ENCODE peak calls at places on chromosomes 16 and 17, in eight cellular contexts. J is ascending aorta, X is gastrocnemius medialis, T is psoas muscle, Q is heart right ventricle, O is upper lobe of right lung, L is cardiac muscle cell, U is suprapubic skin. H is an unnamed sample.
A peak's percentile ranks its signal among the peaks of the same experiment; 100 is the strongest.

GRCh38 chr16:46638947-46639925 is 18.1 kb upstream of the SHCBP1 start:
- DNase-seq in X (no peak), U (no peak), T (no peak), O (no peak), J (no peak), L (no peak), Q (no peak), H (no peak)

GRCh38 chr17:15966879-15967248 is 21.9 kb downstream of the ADORA2B start:
- DNase-seq in L (peak; percentile 10), J (no peak), U (peak; percentile 50), O (peak; percentile 82), Q (no peak), X (no peak), T (no peak), H (no peak)

GRCh38 chr16:4067262-4068001 is 48.8 kb downstream of the ADCY9 start:
- DNase-seq in O (no peak), Q (no peak), L (no peak), X (no peak), U (no peak), J (peak; percentile 35), T (no peak), H (no peak)

GRCh38 chr16:21244798-21245197 is 11.3 kb downstream of the ANKS4B start:
- DNase-seq in X (no peak), O (no peak), T (no peak), U (no peak), J (no peak), L (no peak), Q (no peak), H (no peak)

GRCh38 chr16:56614549-56614991 is 6.2 kb downstream of the MT2A start:
- DNase-seq in Q (no peak), T (no peak), O (no peak), U (no peak), J (no peak), L (no peak), X (no peak), H (no peak)

GRCh38 chr17:59621771-59622170 is 2.1 kb downstream of the CLTC start:
- DNase-seq in O (no peak), U (no peak), X (no peak), J (no peak), Q (no peak), L (no peak), T (no peak), H (no peak)

GRCh38 chr17:66964930-66965800 is 658 bp downstream of the CACNG4 start:
- DNase-seq in L (peak; percentile 47), U (no peak), X (no peak), T (no peak), Q (no peak), J (no peak), O (no peak), H (no peak)

GRCh38 chr16:72198641-72199250 is 26.8 kb upstream of the PMFBP1 start:
- DNase-seq in U (no peak), L (peak; percentile 40), O (no peak), X (no peak), J (no peak), T (no peak), Q (no peak), H (no peak)

GRCh38 chr16:69796285-69797118 is 34.4 kb downstream of the WWP2 start:
- DNase-seq in O (peak; percentile 36), U (no peak), X (peak; percentile 13), J (no peak), Q (no peak), L (peak; percentile 78), T (no peak), H (peak; percentile 24)

GRCh38 chr17:49180998-49181635 is 29.3 kb downstream of the GNGT2 start:
- DNase-seq in L (no peak), T (no peak), X (no peak), Q (no peak), J (no peak), U (no peak), O (no peak), H (no peak)

GRCh38 chr17:36529121-36529520 is 5.5 kb downstream of the MYO19 start:
- DNase-seq in L (no peak), J (no peak), Q (no peak), X (no peak), U (peak; percentile 6), O (no peak), T (no peak), H (no peak)

GRCh38 chr17:67316776-67317175 is 49.6 kb downstream of the PSMD12 start:
- DNase-seq in T (no peak), J (no peak), L (no peak), O (no peak), X (no peak), U (no peak), Q (no peak), H (no peak)

GRCh38 chr17:43399839-43400328 is 1.1 kb downstream of the ARL4D start:
- DNase-seq in X (no peak), L (no peak), T (no peak), Q (no peak), O (no peak), U (no peak), J (peak; percentile 65), H (no peak)

GRCh38 chr16:85657267-85657650 is 31.5 kb downstream of the GINS2 start:
- DNase-seq in O (no peak), L (no peak), U (no peak), X (no peak), Q (no peak), J (no peak), T (no peak), H (no peak)

GRCh38 chr17:50163846-50164696 is 1.7 kb upstream of the SGCA start:
- DNase-seq in O (peak; percentile 64), J (no peak), T (peak; percentile 60), X (peak; percentile 60), Q (peak; percentile 65), L (peak; percentile 58), U (no peak), H (no peak)

GRCh38 chr17:10196936-10197335 is 1.5 kb downstream of the GAS7 start:
- DNase-seq in X (no peak), L (no peak), T (no peak), O (no peak), J (no peak), U (no peak), Q (no peak), H (no peak)

GRCh38 chr17:10196384-10196783 is 2.0 kb downstream of the GAS7 start:
- DNase-seq in X (no peak), Q (no peak), U (peak; percentile 66), L (no peak), O (no peak), J (no peak), T (no peak), H (no peak)

GRCh38 chr17:10197362-10197720 is 1.1 kb downstream of the GAS7 start:
- DNase-seq in X (no peak), O (peak; percentile 55), L (peak; percentile 70), J (no peak), T (peak; percentile 21), Q (peak; percentile 36), U (peak; percentile 69), H (no peak)

GRCh38 chr17:10198509-10199249 is at the start of gene GAS7:
- DNase-seq in U (peak; percentile 88), Q (peak; percentile 74), L (peak; percentile 87), O (peak; percentile 84), T (peak; percentile 81), J (no peak), X (peak; percentile 29), H (peak; percentile 32)

GRCh38 chr17:10197721-10198508 is 491 bp downstream of the GAS7 start:
- DNase-seq in Q (peak; percentile 30), U (peak; percentile 68), J (no peak), O (peak; percentile 70), T (peak; percentile 19), L (peak; percentile 55), X (no peak), H (no peak)
- H3K4me3 ChIP-seq in Q (peak overlapping the region; percentile 63), U (peak overlapping the region; percentile 86), J (peak overlapping the region; percentile 76), O (peak overlapping the region; percentile 58), T (peak overlapping the region; percentile 63), L (peak overlapping the region; percentile 80), X (peak overlapping the region; percentile 34), H (peak overlapping the region; percentile 67)

GRCh38 chr16:49921791-49922456 is 66.0 kb upstream of the ZNF423 start:
- DNase-seq in O (no peak), X (peak; percentile 23), J (peak; percentile 67), U (no peak), T (peak; percentile 40), Q (peak; percentile 43), L (peak; percentile 78), H (peak; percentile 24)
- TF ChIP-seq CTCF in O (peak; percentile 62), X (no peak), J (peak; percentile 44), U (peak; percentile 46), T (peak; percentile 59), Q (peak; percentile 23), L (peak; percentile 66), H (peak; percentile 79)

GRCh38 chr17:79098282-79098867 is 23.8 kb downstream of the ENGASE start:
- DNase-seq in U (no peak), L (no peak), J (no peak), Q (no peak), O (no peak), X (no peak), T (no peak), H (no peak)

GRCh38 chr17:79095345-79096055 is 20.9 kb downstream of the ENGASE start:
- DNase-seq in Q (no peak), X (no peak), J (no peak), O (no peak), U (no peak), L (no peak), T (no peak), H (no peak)

GRCh38 chr17:79100405-79100804 is 25.8 kb downstream of the ENGASE start:
- DNase-seq in U (no peak), Q (no peak), O (no peak), X (no peak), T (no peak), L (no peak), J (no peak), H (no peak)

GRCh38 chr17:79094261-79094660 is 19.6 kb downstream of the ENGASE start:
- DNase-seq in Q (no peak), O (no peak), T (no peak), L (no peak), U (no peak), J (no peak), X (no peak), H (no peak)

GRCh38 chr17:79097226-79098055 is 22.8 kb downstream of the ENGASE start:
- DNase-seq in J (no peak), O (no peak), X (no peak), T (no peak), U (no peak), Q (no peak), L (no peak), H (no peak)
- H3K27me3 ChIP-seq in J (peaks cover 7% of the 10 kb centered on the region), O (peaks cover 88% of the 10 kb centered on the region), X (peaks cover 66% of the 10 kb centered on the region), T (peaks cover 32% of the 10 kb centered on the region), U (peaks cover 100% of the 10 kb centered on the region), Q (peaks cover 100% of the 10 kb centered on the region), L (peaks cover 15% of the 10 kb centered on the region), H (peaks cover 2% of the 10 kb centered on the region)

GRCh38 chr16:63614421-63614820 is 1507.4 kb downstream of the CDH11 start:
- DNase-seq in T (no peak), L (no peak), U (no peak), J (no peak), X (no peak), Q (no peak), O (no peak), H (no peak)

GRCh38 chr16:63617990-63618763 is 1503.7 kb downstream of the CDH11 start:
- DNase-seq in U (no peak), T (no peak), Q (peak; percentile 20), L (peak; percentile 51), J (no peak), X (no peak), O (no peak), H (no peak)

GRCh38 chr16:63618896-63619295 is 1503.0 kb downstream of the CDH11 start:
- DNase-seq in O (no peak), X (no peak), Q (no peak), T (no peak), L (no peak), U (no peak), J (no peak), H (no peak)

GRCh38 chr16:63613701-63614100 is 1508.2 kb downstream of the CDH11 start:
- DNase-seq in O (no peak), L (no peak), Q (no peak), U (no peak), T (no peak), J (no peak), X (no peak), H (no peak)

GRCh38 chr16:63617047-63617989 is 1504.5 kb downstream of the CDH11 start:
- DNase-seq in J (no peak), Q (peak; percentile 50), X (no peak), T (no peak), O (no peak), L (peak; percentile 69), U (no peak), H (no peak)
- H3K4me3 ChIP-seq in J (peak overlapping the region; percentile 49), Q (peak overlapping the region; percentile 19), X (no peak overlapping the region), T (no peak overlapping the region), O (peak overlapping the region; percentile 33), L (peak overlapping the region; percentile 44), U (peak overlapping the region; percentile 51), H (no peak overlapping the region)